ENCODE peak calls at places on chromosomes 5 and 9, in six cellular contexts. V is HCT116, D is trophoblast cell, Q is astrocyte, N is cardiac muscle cell, K is PC-3. W is an unnamed sample.

GRCh38 chr5:178312900-178313299 is 80.3 kb upstream of the PHYKPL start:
- DNase-seq in V (no peak), D (no peak), Q (no peak), N (no peak), K (no peak), W (peak; percentile 67)

GRCh38 chr5:368162-369084 is 46.9 kb downstream of the AHRR start:
- DNase-seq in V (no peak), D (no peak), Q (peak; percentile 86), N (no peak), K (no peak), W (no peak)

GRCh38 chr5:74294231-74294705 is 346.3 kb downstream of the ENC1 start:
- DNase-seq in V (no peak), D (no peak), Q (peak; percentile 57), N (no peak), K (no peak), W (no peak)

GRCh38 chr5:159102294-159102934 is 2.7 kb upstream of the EBF1 start:
- DNase-seq in V (no peak), D (no peak), Q (no peak), N (no peak), K (no peak), W (no peak)

GRCh38 chr5:180161420-180162303 is 47.3 kb downstream of the RASGEF1C start:
- DNase-seq in V (no peak), D (no peak), Q (no peak), N (no peak), K (no peak), W (no peak)

GRCh38 chr9:114008667-114009410 is 69.3 kb downstream of the AMBP start:
- DNase-seq in V (no peak), D (no peak), Q (no peak), N (no peak), K (no peak), W (no peak)

GRCh38 chr9:86600291-86600690 is 246.1 kb upstream of the TUT7 start:
- DNase-seq in V (no peak), D (peak; percentile 14), Q (peak; percentile 14), N (no peak), K (peak; percentile 2), W (peak; percentile 75)

GRCh38 chr9:4986783-4987182 is 1.7 kb downstream of the JAK2 start:
- DNase-seq in V (no peak), D (no peak), Q (no peak), N (no peak), K (no peak), W (no peak)

GRCh38 chr5:135571902-135572301 is 6.9 kb downstream of the CXCL14 start:
- DNase-seq in V (no peak), D (no peak), Q (no peak), N (no peak), K (no peak), W (no peak)

GRCh38 chr9:89793551-89793950 is 188.7 kb downstream of the GADD45G start:
- DNase-seq in V (no peak), D (no peak), Q (no peak), N (no peak), K (no peak), W (no peak)

GRCh38 chr5:3157214-3157613 is 405.7 kb upstream of the IRX2 start:
- DNase-seq in V (no peak), D (no peak), Q (no peak), N (no peak), K (no peak), W (no peak)

GRCh38 chr5:72151169-72151568 is 43.9 kb downstream of the MAP1B start:
- DNase-seq in V (no peak), D (no peak), Q (no peak), N (no peak), K (no peak), W (no peak)

GRCh38 chr5:115577329-115577728 is 24.9 kb downstream of the TICAM2 start:
- DNase-seq in V (no peak), D (no peak), Q (no peak), N (no peak), K (no peak), W (no peak)

GRCh38 chr5:66829826-66830225 is 233.6 kb downstream of the MAST4 start:
- DNase-seq in V (no peak), D (no peak), Q (peak; percentile 79), N (no peak), K (peak; percentile 26), W (peak; percentile 85)

GRCh38 chr9:128459011-128459410 is 3.2 kb downstream of the ODF2 start:
- DNase-seq in V (no peak), D (no peak), Q (no peak), N (no peak), K (no peak), W (no peak)

GRCh38 chr9:104740596-104740995 is 6.9 kb upstream of the NIPSNAP3A start:
- DNase-seq in V (no peak), D (no peak), Q (peak; percentile 55), N (no peak), K (peak; percentile 81), W (peak; percentile 49)

GRCh38 chr9:93577940-93578682 is 1.7 kb downstream of the PHF2 start:
- DNase-seq in V (no peak), D (no peak), Q (no peak), N (no peak), K (no peak), W (no peak)

GRCh38 chr9:34717996-34718614 is 8.2 kb upstream of the CCL21 start:
- DNase-seq in V (no peak), D (no peak), Q (no peak), N (no peak), K (no peak), W (no peak)

GRCh38 chr5:113179156-113179555 is 202.6 kb downstream of the DCP2 start:
- DNase-seq in V (no peak), D (no peak), Q (no peak), N (peak; percentile 48), K (no peak), W (no peak)

GRCh38 chr5:17412760-17413671 is 85.0 kb upstream of the TAF11L2 start:
- DNase-seq in V (no peak), D (no peak), Q (no peak), N (no peak), K (peak; percentile 49), W (no peak)

GRCh38 chr9:72037571-72037970 is 22.8 kb downstream of the C9orf57 start:
- DNase-seq in V (no peak), D (no peak), Q (no peak), N (no peak), K (no peak), W (no peak)

GRCh38 chr5:155773680-155774079 is 553.3 kb upstream of the SGCD start:
- DNase-seq in V (no peak), D (no peak), Q (no peak), N (no peak), K (no peak), W (no peak)

GRCh38 chr5:11449217-11449616 is 455.0 kb downstream of the CTNND2 start:
- DNase-seq in V (no peak), D (no peak), Q (no peak), N (no peak), K (no peak), W (no peak)

GRCh38 chr5:141747152-141747640 is 65.2 kb upstream of the ARAP3 start:
- DNase-seq in V (peak; percentile 4), D (no peak), Q (peak; percentile 29), N (peak; percentile 42), K (peak; percentile 41), W (no peak)

GRCh38 chr5:159640376-159640775 is 275.9 kb upstream of the ADRA1B start:
- DNase-seq in V (no peak), D (no peak), Q (no peak), N (no peak), K (no peak), W (no peak)

GRCh38 chr5:177423671-177424070 is 2.8 kb upstream of the GRK6 start:
- DNase-seq in V (no peak), D (no peak), Q (no peak), N (no peak), K (no peak), W (no peak)

GRCh38 chr5:87114631-87115030 is 153.1 kb upstream of the RASA1 start:
- DNase-seq in V (no peak), D (no peak), Q (no peak), N (no peak), K (no peak), W (no peak)

GRCh38 chr5:78260771-78261170 is 33.7 kb downstream of the AP3B1 start:
- DNase-seq in V (no peak), D (no peak), Q (no peak), N (no peak), K (no peak), W (peak; percentile 97)

GRCh38 chr5:9533096-9533495 is 12.8 kb downstream of the SEMA5A start:
- DNase-seq in V (no peak), D (no peak), Q (peak; percentile 52), N (no peak), K (no peak), W (no peak)

GRCh38 chr5:62190173-62190572 is 115.8 kb upstream of the KIF2A start:
- DNase-seq in V (no peak), D (no peak), Q (no peak), N (no peak), K (no peak), W (no peak)

GRCh38 chr9:89759563-89759962 is 154.8 kb downstream of the GADD45G start:
- DNase-seq in V (no peak), D (peak; percentile 95), Q (no peak), N (no peak), K (peak; percentile 14), W (no peak)

GRCh38 chr9:133275105-133276000 is at the start of gene ABO:
- DNase-seq in V (no peak), D (no peak), Q (no peak), N (peak; percentile 30), K (no peak), W (no peak)

GRCh38 chr5:150609843-150610584 is 30.4 kb upstream of the SYNPO start:
- DNase-seq in V (no peak), D (no peak), Q (no peak), N (peak; percentile 64), K (no peak), W (no peak)

DNA sequence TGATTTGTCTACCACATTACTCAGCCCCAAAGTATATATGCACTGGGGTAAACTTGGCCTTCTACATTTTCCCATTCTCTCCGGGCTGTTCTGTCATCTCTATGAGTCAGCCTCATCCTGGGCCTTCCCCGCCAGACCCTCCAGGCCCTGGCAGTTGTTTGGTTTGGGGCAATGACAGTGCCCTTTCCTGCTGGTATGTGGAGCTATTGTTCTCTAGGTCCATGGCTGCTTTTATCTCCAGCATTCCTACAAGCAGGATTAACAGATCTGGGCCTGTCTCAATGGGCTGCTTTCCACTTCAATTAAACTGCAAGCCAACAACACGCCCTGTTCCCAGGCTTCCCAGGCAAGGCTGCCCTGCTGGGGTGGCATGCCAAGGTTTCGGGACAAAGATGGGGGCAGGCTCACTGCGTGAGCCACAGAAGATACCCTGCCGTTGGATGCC is 136.4 kb downstream of the SLIT3 start:
- DNase-seq in V (no peak), D (no peak), Q (peak; percentile 85), N (no peak), K (peak; percentile 94), W (peak; percentile 97)
- H3K27ac ChIP-seq in V (no peak overlapping the region), D (peak overlapping the region; percentile 86), Q (peak overlapping the region; percentile 59), N (peak overlapping the region; percentile 50), K (peak overlapping the region; percentile 93), W (peak overlapping the region; percentile 87)

GRCh38 chr5:109962882-109963603 is 273.3 kb downstream of the MAN2A1 start:
- DNase-seq in V (no peak), D (no peak), Q (no peak), N (no peak), K (no peak), W (no peak)
- H3K4me1 ChIP-seq in V (no peaks in the 10 kb centered on the region), D (no peaks in the 10 kb centered on the region), Q (no peaks in the 10 kb centered on the region), N (no peaks in the 10 kb centered on the region), K (no peaks in the 10 kb centered on the region), W (no peaks in the 10 kb centered on the region)

GRCh38 chr9:99167120-99167519 is 54.6 kb downstream of the ALG2 start:
- DNase-seq in V (no peak), D (no peak), Q (no peak), N (no peak), K (no peak), W (no peak)
- H3K27ac ChIP-seq in V (no peak overlapping the region), D (no peak overlapping the region), Q (no peak overlapping the region), N (no peak overlapping the region), K (no peak overlapping the region), W (no peak overlapping the region)

GRCh38 chr5:146529984-146530383 is 14.0 kb upstream of the GPR151 start:
- DNase-seq in V (no peak), D (no peak), Q (no peak), N (no peak), K (no peak), W (no peak)
- H3K4me1 ChIP-seq in V (no peaks in the 10 kb centered on the region), D (no peaks in the 10 kb centered on the region), Q (no peaks in the 10 kb centered on the region), N (no peaks in the 10 kb centered on the region), K (no peaks in the 10 kb centered on the region), W (peaks cover 9% of the 10 kb centered on the region)